ENCODE peak calls at places on chromosomes 16 and 17, in nine cellular contexts. One of them, this sample, is unnamed.

GRCh38 chr17:61000911-61001310 is 323.3 kb downstream of the BCAS3 start:
- DNase-seq in NCI-H1105 treated with DMSO at 0.1 percent for 48 hours: no peak
- DNase-seq in BJ: no peak
- DNase-seq in kidney tubule cell: peak; percentile 37
- DNase-seq in tibial nerve: no peak
- DNase-seq in small intestine: no peak
- DNase-seq in T-helper 1 cell: no peak
- DNase-seq in stimulated activated CD4-positive, alpha-beta T cell treated with anti-CD3 and anti-CD28 coated beads, Interleukin-4, amount 100 ng/mL, for 24 hours: no peak
- DNase-seq in fibroblast of lung: peak; percentile 88
- DNase-seq in this sample: peak; percentile 41

GRCh38 chr16:78235876-78236275 is 136.4 kb downstream of the WWOX start:
- DNase-seq in kidney tubule cell: no peak
- DNase-seq in fibroblast of lung: no peak
- DNase-seq in tibial nerve: no peak
- DNase-seq in stimulated activated CD4-positive, alpha-beta T cell treated with anti-CD3 and anti-CD28 coated beads, Interleukin-4, amount 100 ng/mL, for 24 hours: no peak
- DNase-seq in NCI-H1105 treated with DMSO at 0.1 percent for 48 hours: no peak
- DNase-seq in small intestine: no peak
- DNase-seq in BJ: no peak
- DNase-seq in T-helper 1 cell: no peak
- DNase-seq in this sample: no peak

GRCh38 chr17:65498831-65499230 is 62.6 kb downstream of the AXIN2 start:
- DNase-seq in stimulated activated CD4-positive, alpha-beta T cell treated with anti-CD3 and anti-CD28 coated beads, Interleukin-4, amount 100 ng/mL, for 24 hours: no peak
- DNase-seq in fibroblast of lung: no peak
- DNase-seq in BJ: no peak
- DNase-seq in small intestine: no peak
- DNase-seq in kidney tubule cell: no peak
- DNase-seq in NCI-H1105 treated with DMSO at 0.1 percent for 48 hours: no peak
- DNase-seq in T-helper 1 cell: no peak
- DNase-seq in tibial nerve: no peak
- DNase-seq in this sample: no peak

GRCh38 chr17:78322858-78323455 is 36.9 kb downstream of the SOCS3 start:
- DNase-seq in tibial nerve: peak; percentile 69
- DNase-seq in stimulated activated CD4-positive, alpha-beta T cell treated with anti-CD3 and anti-CD28 coated beads, Interleukin-4, amount 100 ng/mL, for 24 hours: no peak
- DNase-seq in BJ: no peak
- DNase-seq in T-helper 1 cell: no peak
- DNase-seq in NCI-H1105 treated with DMSO at 0.1 percent for 48 hours: no peak
- DNase-seq in fibroblast of lung: no peak
- DNase-seq in kidney tubule cell: no peak
- DNase-seq in small intestine: no peak
- DNase-seq in this sample: no peak

GRCh38 chr17:48176456-48176855 is 68.9 kb downstream of the SNX11 start:
- DNase-seq in BJ: no peak
- DNase-seq in tibial nerve: no peak
- DNase-seq in T-helper 1 cell: no peak
- DNase-seq in fibroblast of lung: no peak
- DNase-seq in small intestine: no peak
- DNase-seq in stimulated activated CD4-positive, alpha-beta T cell treated with anti-CD3 and anti-CD28 coated beads, Interleukin-4, amount 100 ng/mL, for 24 hours: no peak
- DNase-seq in NCI-H1105 treated with DMSO at 0.1 percent for 48 hours: no peak
- DNase-seq in kidney tubule cell: no peak
- DNase-seq in this sample: no peak

GRCh38 chr17:37774508-37774907 is 29.6 kb upstream of the HNF1B start:
- DNase-seq in tibial nerve: no peak
- DNase-seq in T-helper 1 cell: no peak
- DNase-seq in NCI-H1105 treated with DMSO at 0.1 percent for 48 hours: no peak
- DNase-seq in small intestine: no peak
- DNase-seq in kidney tubule cell: peak; percentile 92
- DNase-seq in fibroblast of lung: no peak
- DNase-seq in BJ: no peak
- DNase-seq in stimulated activated CD4-positive, alpha-beta T cell treated with anti-CD3 and anti-CD28 coated beads, Interleukin-4, amount 100 ng/mL, for 24 hours: peak; percentile 39
- DNase-seq in this sample: peak; percentile 95

GRCh38 chr17:66935717-66936116 is 28.8 kb upstream of the CACNG4 start:
- DNase-seq in tibial nerve: no peak
- DNase-seq in T-helper 1 cell: no peak
- DNase-seq in stimulated activated CD4-positive, alpha-beta T cell treated with anti-CD3 and anti-CD28 coated beads, Interleukin-4, amount 100 ng/mL, for 24 hours: no peak
- DNase-seq in BJ: no peak
- DNase-seq in NCI-H1105 treated with DMSO at 0.1 percent for 48 hours: no peak
- DNase-seq in fibroblast of lung: no peak
- DNase-seq in small intestine: no peak
- DNase-seq in kidney tubule cell: no peak
- DNase-seq in this sample: no peak

GRCh38 chr17:4256952-4257351 is 6.8 kb downstream of the ANKFY1 start:
- DNase-seq in tibial nerve: no peak
- DNase-seq in NCI-H1105 treated with DMSO at 0.1 percent for 48 hours: no peak
- DNase-seq in BJ: no peak
- DNase-seq in T-helper 1 cell: no peak
- DNase-seq in kidney tubule cell: peak; percentile 40
- DNase-seq in fibroblast of lung: no peak
- DNase-seq in stimulated activated CD4-positive, alpha-beta T cell treated with anti-CD3 and anti-CD28 coated beads, Interleukin-4, amount 100 ng/mL, for 24 hours: no peak
- DNase-seq in small intestine: no peak
- DNase-seq in this sample: peak; percentile 22

GRCh38 chr17:59859444-59860025 is 33.2 kb downstream of the TUBD1 start:
- DNase-seq in T-helper 1 cell: no peak
- DNase-seq in tibial nerve: no peak
- DNase-seq in NCI-H1105 treated with DMSO at 0.1 percent for 48 hours: no peak
- DNase-seq in BJ: no peak
- DNase-seq in kidney tubule cell: peak; percentile 63
- DNase-seq in fibroblast of lung: peak; percentile 86
- DNase-seq in stimulated activated CD4-positive, alpha-beta T cell treated with anti-CD3 and anti-CD28 coated beads, Interleukin-4, amount 100 ng/mL, for 24 hours: no peak
- DNase-seq in small intestine: peak; percentile 57
- DNase-seq in this sample: peak; percentile 78

GRCh38 chr17:50807014-50807413 is 28.4 kb upstream of the WFIKKN2 start:
- DNase-seq in BJ: no peak
- DNase-seq in kidney tubule cell: no peak
- DNase-seq in tibial nerve: no peak
- DNase-seq in fibroblast of lung: no peak
- DNase-seq in T-helper 1 cell: no peak
- DNase-seq in small intestine: no peak
- DNase-seq in stimulated activated CD4-positive, alpha-beta T cell treated with anti-CD3 and anti-CD28 coated beads, Interleukin-4, amount 100 ng/mL, for 24 hours: no peak
- DNase-seq in NCI-H1105 treated with DMSO at 0.1 percent for 48 hours: no peak
- DNase-seq in this sample: no peak

GRCh38 chr17:65231662-65232335 is 94.6 kb downstream of the RGS9 start:
- DNase-seq in stimulated activated CD4-positive, alpha-beta T cell treated with anti-CD3 and anti-CD28 coated beads, Interleukin-4, amount 100 ng/mL, for 24 hours: peak; percentile 61
- DNase-seq in tibial nerve: no peak
- DNase-seq in BJ: peak; percentile 71
- DNase-seq in small intestine: peak; percentile 74
- DNase-seq in fibroblast of lung: peak; percentile 67
- DNase-seq in T-helper 1 cell: no peak
- DNase-seq in kidney tubule cell: peak; percentile 94
- DNase-seq in NCI-H1105 treated with DMSO at 0.1 percent for 48 hours: peak; percentile 46
- DNase-seq in this sample: peak; percentile 71

GRCh38 chr16:27429330-27429871 is 27.4 kb downstream of the IL21R start:
- DNase-seq in BJ: no peak
- DNase-seq in stimulated activated CD4-positive, alpha-beta T cell treated with anti-CD3 and anti-CD28 coated beads, Interleukin-4, amount 100 ng/mL, for 24 hours: no peak
- DNase-seq in T-helper 1 cell: no peak
- DNase-seq in kidney tubule cell: no peak
- DNase-seq in fibroblast of lung: no peak
- DNase-seq in small intestine: no peak
- DNase-seq in NCI-H1105 treated with DMSO at 0.1 percent for 48 hours: no peak
- DNase-seq in tibial nerve: no peak
- DNase-seq in this sample: no peak

GRCh38 chr17:2393184-2393953 is 7.5 kb downstream of the MNT start:
- DNase-seq in BJ: no peak
- DNase-seq in tibial nerve: peak; percentile 84
- DNase-seq in kidney tubule cell: peak; percentile 91
- DNase-seq in small intestine: peak; percentile 93
- DNase-seq in T-helper 1 cell: peak; percentile 92
- DNase-seq in fibroblast of lung: peak; percentile 83
- DNase-seq in stimulated activated CD4-positive, alpha-beta T cell treated with anti-CD3 and anti-CD28 coated beads, Interleukin-4, amount 100 ng/mL, for 24 hours: peak; percentile 88
- DNase-seq in NCI-H1105 treated with DMSO at 0.1 percent for 48 hours: peak; percentile 65
- DNase-seq in this sample: peak; percentile 35

GRCh38 chr16:20903116-20903888 is 2.7 kb downstream of the LYRM1 start:
- DNase-seq in NCI-H1105 treated with DMSO at 0.1 percent for 48 hours: no peak
- DNase-seq in tibial nerve: no peak
- DNase-seq in kidney tubule cell: no peak
- DNase-seq in fibroblast of lung: no peak
- DNase-seq in T-helper 1 cell: no peak
- DNase-seq in BJ: no peak
- DNase-seq in stimulated activated CD4-positive, alpha-beta T cell treated with anti-CD3 and anti-CD28 coated beads, Interleukin-4, amount 100 ng/mL, for 24 hours: no peak
- DNase-seq in small intestine: no peak
- DNase-seq in this sample: no peak

GRCh38 chr16:6857575-6857974 is 475.1 kb upstream of the RBFOX1 start:
- DNase-seq in small intestine: no peak
- DNase-seq in fibroblast of lung: no peak
- DNase-seq in NCI-H1105 treated with DMSO at 0.1 percent for 48 hours: no peak
- DNase-seq in tibial nerve: no peak
- DNase-seq in kidney tubule cell: no peak
- DNase-seq in BJ: no peak
- DNase-seq in stimulated activated CD4-positive, alpha-beta T cell treated with anti-CD3 and anti-CD28 coated beads, Interleukin-4, amount 100 ng/mL, for 24 hours: no peak
- DNase-seq in T-helper 1 cell: no peak
- DNase-seq in this sample: peak; percentile 31

GRCh38 chr17:61328351-61328750 is 71.3 kb upstream of the TBX2 start:
- DNase-seq in BJ: no peak
- DNase-seq in NCI-H1105 treated with DMSO at 0.1 percent for 48 hours: no peak
- DNase-seq in fibroblast of lung: no peak
- DNase-seq in tibial nerve: no peak
- DNase-seq in kidney tubule cell: no peak
- DNase-seq in T-helper 1 cell: no peak
- DNase-seq in stimulated activated CD4-positive, alpha-beta T cell treated with anti-CD3 and anti-CD28 coated beads, Interleukin-4, amount 100 ng/mL, for 24 hours: no peak
- DNase-seq in small intestine: peak; percentile 61
- DNase-seq in this sample: no peak

GRCh38 chr17:77465358-77466041 is 324.7 kb downstream of the SEC14L1 start:
- DNase-seq in T-helper 1 cell: peak; percentile 43
- DNase-seq in NCI-H1105 treated with DMSO at 0.1 percent for 48 hours: no peak
- DNase-seq in fibroblast of lung: peak; percentile 76
- DNase-seq in stimulated activated CD4-positive, alpha-beta T cell treated with anti-CD3 and anti-CD28 coated beads, Interleukin-4, amount 100 ng/mL, for 24 hours: peak; percentile 86
- DNase-seq in tibial nerve: no peak
- DNase-seq in kidney tubule cell: peak; percentile 69
- DNase-seq in BJ: no peak
- DNase-seq in small intestine: peak; percentile 64
- DNase-seq in this sample: peak; percentile 59

GRCh38 chr17:12909046-12909445 is 108.8 kb downstream of the ELAC2 start:
- DNase-seq in tibial nerve: no peak
- DNase-seq in stimulated activated CD4-positive, alpha-beta T cell treated with anti-CD3 and anti-CD28 coated beads, Interleukin-4, amount 100 ng/mL, for 24 hours: no peak
- DNase-seq in small intestine: no peak
- DNase-seq in BJ: no peak
- DNase-seq in T-helper 1 cell: no peak
- DNase-seq in fibroblast of lung: no peak
- DNase-seq in NCI-H1105 treated with DMSO at 0.1 percent for 48 hours: no peak
- DNase-seq in kidney tubule cell: no peak
- DNase-seq in this sample: no peak

GRCh38 chr16:12339686-12340085 is 363.2 kb downstream of the SNX29 start:
- DNase-seq in small intestine: no peak
- DNase-seq in fibroblast of lung: no peak
- DNase-seq in BJ: no peak
- DNase-seq in stimulated activated CD4-positive, alpha-beta T cell treated with anti-CD3 and anti-CD28 coated beads, Interleukin-4, amount 100 ng/mL, for 24 hours: no peak
- DNase-seq in T-helper 1 cell: no peak
- DNase-seq in kidney tubule cell: peak; percentile 42
- DNase-seq in tibial nerve: no peak
- DNase-seq in NCI-H1105 treated with DMSO at 0.1 percent for 48 hours: no peak
- DNase-seq in this sample: peak; percentile 28

GRCh38 chr16:88983771-88984687 is 7.0 kb upstream of the CBFA2T3 start:
- DNase-seq in stimulated activated CD4-positive, alpha-beta T cell treated with anti-CD3 and anti-CD28 coated beads, Interleukin-4, amount 100 ng/mL, for 24 hours: no peak
- DNase-seq in kidney tubule cell: no peak
- DNase-seq in NCI-H1105 treated with DMSO at 0.1 percent for 48 hours: no peak
- DNase-seq in small intestine: no peak
- DNase-seq in fibroblast of lung: no peak
- DNase-seq in T-helper 1 cell: no peak
- DNase-seq in tibial nerve: no peak
- DNase-seq in BJ: no peak
- DNase-seq in this sample: no peak

GRCh38 chr16:57184890-57185445 is 871 bp downstream of the PSME3IP1 start:
- DNase-seq in tibial nerve: no peak
- DNase-seq in small intestine: peak; percentile 9
- DNase-seq in T-helper 1 cell: no peak
- DNase-seq in NCI-H1105 treated with DMSO at 0.1 percent for 48 hours: no peak
- DNase-seq in BJ: no peak
- DNase-seq in stimulated activated CD4-positive, alpha-beta T cell treated with anti-CD3 and anti-CD28 coated beads, Interleukin-4, amount 100 ng/mL, for 24 hours: no peak
- DNase-seq in fibroblast of lung: no peak
- DNase-seq in kidney tubule cell: no peak
- DNase-seq in this sample: no peak

GRCh38 chr17:30950669-30951399 is 20.0 kb upstream of the RNF135 start:
- DNase-seq in tibial nerve: peak; percentile 32
- DNase-seq in kidney tubule cell: peak; percentile 90
- DNase-seq in BJ: no peak
- DNase-seq in T-helper 1 cell: no peak
- DNase-seq in fibroblast of lung: peak; percentile 93
- DNase-seq in small intestine: peak; percentile 99
- DNase-seq in stimulated activated CD4-positive, alpha-beta T cell treated with anti-CD3 and anti-CD28 coated beads, Interleukin-4, amount 100 ng/mL, for 24 hours: no peak
- DNase-seq in NCI-H1105 treated with DMSO at 0.1 percent for 48 hours: peak; percentile 85
- DNase-seq in this sample: peak; percentile 85

GRCh38 chr16:88458773-88459235 is 5.7 kb downstream of the ZFPM1 start:
- DNase-seq in small intestine: no peak
- DNase-seq in stimulated activated CD4-positive, alpha-beta T cell treated with anti-CD3 and anti-CD28 coated beads, Interleukin-4, amount 100 ng/mL, for 24 hours: no peak
- DNase-seq in fibroblast of lung: no peak
- DNase-seq in tibial nerve: no peak
- DNase-seq in kidney tubule cell: no peak
- DNase-seq in BJ: no peak
- DNase-seq in NCI-H1105 treated with DMSO at 0.1 percent for 48 hours: no peak
- DNase-seq in T-helper 1 cell: no peak
- DNase-seq in this sample: no peak

GRCh38 chr16:1301562-1301961 is 7.9 kb upstream of the UBE2I start:
- DNase-seq in small intestine: no peak
- DNase-seq in BJ: no peak
- DNase-seq in tibial nerve: no peak
- DNase-seq in NCI-H1105 treated with DMSO at 0.1 percent for 48 hours: no peak
- DNase-seq in stimulated activated CD4-positive, alpha-beta T cell treated with anti-CD3 and anti-CD28 coated beads, Interleukin-4, amount 100 ng/mL, for 24 hours: no peak
- DNase-seq in fibroblast of lung: no peak
- DNase-seq in kidney tubule cell: no peak
- DNase-seq in T-helper 1 cell: no peak
- DNase-seq in this sample: no peak

GRCh38 chr17:66747561-66748275 is 87.2 kb upstream of the CACNG5 start:
- DNase-seq in small intestine: no peak
- DNase-seq in T-helper 1 cell: no peak
- DNase-seq in kidney tubule cell: no peak
- DNase-seq in stimulated activated CD4-positive, alpha-beta T cell treated with anti-CD3 and anti-CD28 coated beads, Interleukin-4, amount 100 ng/mL, for 24 hours: no peak
- DNase-seq in fibroblast of lung: peak; percentile 62
- DNase-seq in NCI-H1105 treated with DMSO at 0.1 percent for 48 hours: no peak
- DNase-seq in tibial nerve: no peak
- DNase-seq in BJ: no peak
- DNase-seq in this sample: no peak

GRCh38 chr16:10921536-10922327 is 20.5 kb downstream of the DEXI start:
- DNase-seq in T-helper 1 cell: no peak
- DNase-seq in kidney tubule cell: peak; percentile 19
- DNase-seq in NCI-H1105 treated with DMSO at 0.1 percent for 48 hours: no peak
- DNase-seq in stimulated activated CD4-positive, alpha-beta T cell treated with anti-CD3 and anti-CD28 coated beads, Interleukin-4, amount 100 ng/mL, for 24 hours: no peak
- DNase-seq in small intestine: no peak
- DNase-seq in fibroblast of lung: peak; percentile 31
- DNase-seq in tibial nerve: no peak
- DNase-seq in BJ: no peak
- DNase-seq in this sample: peak; percentile 51

GRCh38 chr17:60137731-60138130 is 12.0 kb upstream of the CA4 start:
- DNase-seq in tibial nerve: no peak
- DNase-seq in BJ: no peak
- DNase-seq in fibroblast of lung: no peak
- DNase-seq in T-helper 1 cell: no peak
- DNase-seq in stimulated activated CD4-positive, alpha-beta T cell treated with anti-CD3 and anti-CD28 coated beads, Interleukin-4, amount 100 ng/mL, for 24 hours: no peak
- DNase-seq in small intestine: no peak
- DNase-seq in kidney tubule cell: no peak
- DNase-seq in NCI-H1105 treated with DMSO at 0.1 percent for 48 hours: no peak
- DNase-seq in this sample: no peak

GRCh38 chr17:27760069-27760885 is 40.1 kb downstream of the NOS2 start:
- DNase-seq in NCI-H1105 treated with DMSO at 0.1 percent for 48 hours: peak; percentile 27
- DNase-seq in T-helper 1 cell: peak; percentile 31
- DNase-seq in kidney tubule cell: peak; percentile 54
- DNase-seq in fibroblast of lung: peak; percentile 31
- DNase-seq in small intestine: peak; percentile 53
- DNase-seq in tibial nerve: peak; percentile 49
- DNase-seq in BJ: no peak
- DNase-seq in stimulated activated CD4-positive, alpha-beta T cell treated with anti-CD3 and anti-CD28 coated beads, Interleukin-4, amount 100 ng/mL, for 24 hours: peak; percentile 76
- DNase-seq in this sample: peak; percentile 9

GRCh38 chr16:11253009-11253994 is 2.7 kb downstream of the SOCS1 start:
- DNase-seq in kidney tubule cell: no peak
- DNase-seq in fibroblast of lung: peak; percentile 73
- DNase-seq in tibial nerve: no peak
- DNase-seq in small intestine: no peak
- DNase-seq in BJ: no peak
- DNase-seq in T-helper 1 cell: no peak
- DNase-seq in NCI-H1105 treated with DMSO at 0.1 percent for 48 hours: no peak
- DNase-seq in stimulated activated CD4-positive, alpha-beta T cell treated with anti-CD3 and anti-CD28 coated beads, Interleukin-4, amount 100 ng/mL, for 24 hours: peak; percentile 53
- DNase-seq in this sample: no peak

GRCh38 chr16:11669380-11670146 is 1.3 kb downstream of the SNN start:
- DNase-seq in small intestine: no peak
- DNase-seq in fibroblast of lung: peak; percentile 42
- DNase-seq in T-helper 1 cell: no peak
- DNase-seq in BJ: no peak
- DNase-seq in NCI-H1105 treated with DMSO at 0.1 percent for 48 hours: no peak
- DNase-seq in tibial nerve: peak; percentile 51
- DNase-seq in stimulated activated CD4-positive, alpha-beta T cell treated with anti-CD3 and anti-CD28 coated beads, Interleukin-4, amount 100 ng/mL, for 24 hours: no peak
- DNase-seq in kidney tubule cell: peak; percentile 45
- DNase-seq in this sample: no peak

GRCh38 chr16:27426423-27427408 is 24.7 kb downstream of the IL21R start:
- DNase-seq in BJ: peak; percentile 65
- DNase-seq in fibroblast of lung: peak; percentile 88
- DNase-seq in tibial nerve: no peak
- DNase-seq in small intestine: peak; percentile 30
- DNase-seq in stimulated activated CD4-positive, alpha-beta T cell treated with anti-CD3 and anti-CD28 coated beads, Interleukin-4, amount 100 ng/mL, for 24 hours: peak; percentile 79
- DNase-seq in kidney tubule cell: peak; percentile 95
- DNase-seq in NCI-H1105 treated with DMSO at 0.1 percent for 48 hours: no peak
- DNase-seq in T-helper 1 cell: peak; percentile 28
- DNase-seq in this sample: peak; percentile 95

This sample was measured in renal cortical epithelial cell.